ENCODE peak calls at places on chromosomes 7 and 10, in eight cellular contexts. One of them, this sample, is unnamed.

GRCh38 chr7:101094791-101095375 is 9.6 kb downstream of the TRIM56 start:
- DNase-seq in T-helper 9 cell: no peak
- DNase-seq in H7: peak
- DNase-seq in mesothelial cell of epicardium: no peak
- DNase-seq in anterior cingulate cortex: no peak
- DNase-seq in GF-D8: no peak
- DNase-seq in iPS-NIHi11: peak
- DNase-seq in nephron progenitor cell: peak
- DNase-seq in this sample: no peak

GRCh38 chr7:157431173-157431950 is 94.6 kb downstream of the DNAJB6 start:
- DNase-seq in nephron progenitor cell: no peak
- DNase-seq in mesothelial cell of epicardium: no peak
- DNase-seq in H7: no peak
- DNase-seq in T-helper 9 cell: no peak
- DNase-seq in anterior cingulate cortex: no peak
- DNase-seq in GF-D8: no peak
- DNase-seq in iPS-NIHi11: no peak
- DNase-seq in this sample: no peak

GRCh38 chr7:64902806-64903721 is at the start of gene ZNF273:
- DNase-seq in iPS-NIHi11: peak
- DNase-seq in GF-D8: peak
- DNase-seq in anterior cingulate cortex: peak
- DNase-seq in H7: peak
- DNase-seq in nephron progenitor cell: peak
- DNase-seq in mesothelial cell of epicardium: peak
- DNase-seq in T-helper 9 cell: peak
- DNase-seq in this sample: peak

GRCh38 chr10:44353128-44353390 is 31.8 kb downstream of the CXCL12 start:
- DNase-seq in nephron progenitor cell: no peak
- DNase-seq in mesothelial cell of epicardium: no peak
- DNase-seq in iPS-NIHi11: no peak
- DNase-seq in anterior cingulate cortex: no peak
- DNase-seq in T-helper 9 cell: no peak
- DNase-seq in H7: no peak
- DNase-seq in GF-D8: no peak
- DNase-seq in this sample: no peak

GRCh38 chr7:130222-130572 is 62.2 kb upstream of the FAM20C start:
- DNase-seq in mesothelial cell of epicardium: no peak
- DNase-seq in GF-D8: no peak
- DNase-seq in nephron progenitor cell: no peak
- DNase-seq in iPS-NIHi11: no peak
- DNase-seq in H7: no peak
- DNase-seq in anterior cingulate cortex: no peak
- DNase-seq in T-helper 9 cell: no peak
- DNase-seq in this sample: no peak

GRCh38 chr10:5618042-5618441 is 48.4 kb downstream of the ASB13 start:
- DNase-seq in iPS-NIHi11: no peak
- DNase-seq in T-helper 9 cell: no peak
- DNase-seq in H7: no peak
- DNase-seq in mesothelial cell of epicardium: no peak
- DNase-seq in GF-D8: no peak
- DNase-seq in anterior cingulate cortex: no peak
- DNase-seq in nephron progenitor cell: no peak
- DNase-seq in this sample: no peak

GRCh38 chr10:124724279-124725027 is 19.7 kb downstream of the FAM53B start:
- DNase-seq in mesothelial cell of epicardium: no peak
- DNase-seq in T-helper 9 cell: no peak
- DNase-seq in GF-D8: no peak
- DNase-seq in H7: no peak
- DNase-seq in anterior cingulate cortex: peak
- DNase-seq in iPS-NIHi11: no peak
- DNase-seq in nephron progenitor cell: no peak
- DNase-seq in this sample: no peak

GRCh38 chr10:944034-944831 is 12.7 kb upstream of the LARP4B start:
- DNase-seq in mesothelial cell of epicardium: no peak
- DNase-seq in nephron progenitor cell: no peak
- DNase-seq in H7: no peak
- DNase-seq in GF-D8: no peak
- DNase-seq in iPS-NIHi11: no peak
- DNase-seq in anterior cingulate cortex: no peak
- DNase-seq in T-helper 9 cell: no peak
- DNase-seq in this sample: no peak

GRCh38 chr7:111682576-111683372 is 120.5 kb upstream of the IMMP2L start:
- DNase-seq in mesothelial cell of epicardium: no peak
- DNase-seq in GF-D8: no peak
- DNase-seq in H7: no peak
- DNase-seq in iPS-NIHi11: no peak
- DNase-seq in anterior cingulate cortex: no peak
- DNase-seq in nephron progenitor cell: no peak
- DNase-seq in T-helper 9 cell: no peak
- DNase-seq in this sample: no peak

GRCh38 chr10:21670391-21670790 is 136.4 kb downstream of the MLLT10 start:
- DNase-seq in mesothelial cell of epicardium: no peak
- DNase-seq in iPS-NIHi11: no peak
- DNase-seq in GF-D8: no peak
- DNase-seq in anterior cingulate cortex: no peak
- DNase-seq in T-helper 9 cell: no peak
- DNase-seq in nephron progenitor cell: no peak
- DNase-seq in H7: no peak
- DNase-seq in this sample: no peak

GRCh38 chr10:44366936-44367630 is 17.8 kb downstream of the CXCL12 start:
- DNase-seq in mesothelial cell of epicardium: no peak
- DNase-seq in iPS-NIHi11: no peak
- DNase-seq in GF-D8: no peak
- DNase-seq in anterior cingulate cortex: no peak
- DNase-seq in H7: no peak
- DNase-seq in nephron progenitor cell: no peak
- DNase-seq in T-helper 9 cell: no peak
- DNase-seq in this sample: no peak

GRCh38 chr7:135265637-135266036 is 32.0 kb downstream of the STRA8 start:
- DNase-seq in nephron progenitor cell: no peak
- DNase-seq in GF-D8: no peak
- DNase-seq in anterior cingulate cortex: no peak
- DNase-seq in mesothelial cell of epicardium: no peak
- DNase-seq in T-helper 9 cell: no peak
- DNase-seq in H7: no peak
- DNase-seq in iPS-NIHi11: no peak
- DNase-seq in this sample: no peak

GRCh38 chr7:24010495-24010894 is 273.5 kb upstream of the NPY start:
- DNase-seq in anterior cingulate cortex: no peak
- DNase-seq in mesothelial cell of epicardium: no peak
- DNase-seq in H7: no peak
- DNase-seq in GF-D8: no peak
- DNase-seq in nephron progenitor cell: no peak
- DNase-seq in iPS-NIHi11: no peak
- DNase-seq in T-helper 9 cell: no peak
- DNase-seq in this sample: no peak

GRCh38 chr10:30155401-30155800 is 96.0 kb upstream of the JCAD start:
- DNase-seq in anterior cingulate cortex: no peak
- DNase-seq in H7: no peak
- DNase-seq in GF-D8: no peak
- DNase-seq in nephron progenitor cell: no peak
- DNase-seq in T-helper 9 cell: no peak
- DNase-seq in mesothelial cell of epicardium: no peak
- DNase-seq in iPS-NIHi11: no peak
- DNase-seq in this sample: peak

GRCh38 chr7:94382746-94383145 is 11.9 kb upstream of the COL1A2 start:
- DNase-seq in nephron progenitor cell: no peak
- DNase-seq in iPS-NIHi11: no peak
- DNase-seq in mesothelial cell of epicardium: no peak
- DNase-seq in anterior cingulate cortex: no peak
- DNase-seq in GF-D8: no peak
- DNase-seq in T-helper 9 cell: no peak
- DNase-seq in H7: no peak
- DNase-seq in this sample: no peak

GRCh38 chr7:104973227-104973626 is 40.8 kb upstream of the KMT2E start:
- DNase-seq in T-helper 9 cell: no peak
- DNase-seq in iPS-NIHi11: no peak
- DNase-seq in GF-D8: no peak
- DNase-seq in mesothelial cell of epicardium: no peak
- DNase-seq in H7: no peak
- DNase-seq in nephron progenitor cell: no peak
- DNase-seq in anterior cingulate cortex: no peak
- DNase-seq in this sample: no peak

GRCh38 chr10:56633876-56634452 is 272.9 kb upstream of the ZWINT start:
- DNase-seq in mesothelial cell of epicardium: no peak
- DNase-seq in iPS-NIHi11: no peak
- DNase-seq in nephron progenitor cell: no peak
- DNase-seq in H7: no peak
- DNase-seq in T-helper 9 cell: no peak
- DNase-seq in anterior cingulate cortex: no peak
- DNase-seq in GF-D8: no peak
- DNase-seq in this sample: no peak

GRCh38 chr10:103080891-103081581 is 112.0 kb downstream of the NT5C2 start:
- DNase-seq in iPS-NIHi11: no peak
- DNase-seq in mesothelial cell of epicardium: no peak
- DNase-seq in GF-D8: no peak
- DNase-seq in T-helper 9 cell: no peak
- DNase-seq in nephron progenitor cell: no peak
- DNase-seq in H7: no peak
- DNase-seq in anterior cingulate cortex: no peak
- DNase-seq in this sample: no peak

GRCh38 chr10:113454341-113455061 is 98.4 kb upstream of the HABP2 start:
- DNase-seq in iPS-NIHi11: peak
- DNase-seq in mesothelial cell of epicardium: peak
- DNase-seq in anterior cingulate cortex: peak
- DNase-seq in T-helper 9 cell: no peak
- DNase-seq in H7: peak
- DNase-seq in GF-D8: no peak
- DNase-seq in nephron progenitor cell: peak
- DNase-seq in this sample: no peak

GRCh38 chr10:43264987-43265798 is 1.7 kb downstream of the RASGEF1A start:
- DNase-seq in iPS-NIHi11: no peak
- DNase-seq in GF-D8: no peak
- DNase-seq in H7: peak
- DNase-seq in nephron progenitor cell: no peak
- DNase-seq in T-helper 9 cell: no peak
- DNase-seq in anterior cingulate cortex: no peak
- DNase-seq in mesothelial cell of epicardium: no peak
- DNase-seq in this sample: no peak

GRCh38 chr10:24383681-24384106 is 174.8 kb downstream of the KIAA1217 start:
- DNase-seq in GF-D8: peak
- DNase-seq in H7: peak
- DNase-seq in anterior cingulate cortex: peak
- DNase-seq in nephron progenitor cell: peak
- DNase-seq in iPS-NIHi11: peak
- DNase-seq in T-helper 9 cell: no peak
- DNase-seq in mesothelial cell of epicardium: peak
- DNase-seq in this sample: peak

GRCh38 chr10:86003201-86003621 is 363.4 kb downstream of the GRID1 start:
- DNase-seq in mesothelial cell of epicardium: no peak
- DNase-seq in GF-D8: no peak
- DNase-seq in nephron progenitor cell: no peak
- DNase-seq in anterior cingulate cortex: no peak
- DNase-seq in iPS-NIHi11: no peak
- DNase-seq in T-helper 9 cell: no peak
- DNase-seq in H7: no peak
- DNase-seq in this sample: no peak

GRCh38 chr10:78570633-78571032 is 498.1 kb upstream of the ZMIZ1 start:
- DNase-seq in iPS-NIHi11: no peak
- DNase-seq in H7: peak
- DNase-seq in T-helper 9 cell: no peak
- DNase-seq in nephron progenitor cell: no peak
- DNase-seq in mesothelial cell of epicardium: no peak
- DNase-seq in anterior cingulate cortex: peak
- DNase-seq in GF-D8: no peak
- DNase-seq in this sample: no peak

GRCh38 chr7:90764848-90765570 is 168.9 kb downstream of the CDK14 start:
- DNase-seq in mesothelial cell of epicardium: no peak
- DNase-seq in iPS-NIHi11: peak
- DNase-seq in nephron progenitor cell: no peak
- DNase-seq in GF-D8: no peak
- DNase-seq in H7: peak
- DNase-seq in anterior cingulate cortex: no peak
- DNase-seq in T-helper 9 cell: no peak
- DNase-seq in this sample: no peak

GRCh38 chr7:152513861-152514770 is 78.3 kb upstream of the KMT2C start:
- DNase-seq in H7: peak
- DNase-seq in iPS-NIHi11: no peak
- DNase-seq in GF-D8: no peak
- DNase-seq in mesothelial cell of epicardium: no peak
- DNase-seq in T-helper 9 cell: no peak
- DNase-seq in nephron progenitor cell: no peak
- DNase-seq in anterior cingulate cortex: no peak
- DNase-seq in this sample: no peak

GRCh38 chr10:77973276-77973675 is 46.7 kb upstream of the DLG5 start:
- DNase-seq in mesothelial cell of epicardium: no peak
- DNase-seq in T-helper 9 cell: no peak
- DNase-seq in H7: no peak
- DNase-seq in iPS-NIHi11: no peak
- DNase-seq in GF-D8: no peak
- DNase-seq in anterior cingulate cortex: no peak
- DNase-seq in nephron progenitor cell: no peak
- DNase-seq in this sample: no peak

GRCh38 chr10:133125901-133126300 is 34.1 kb upstream of the KNDC1 start:
- DNase-seq in anterior cingulate cortex: no peak
- DNase-seq in GF-D8: no peak
- DNase-seq in H7: peak
- DNase-seq in mesothelial cell of epicardium: no peak
- DNase-seq in nephron progenitor cell: no peak
- DNase-seq in iPS-NIHi11: peak
- DNase-seq in T-helper 9 cell: no peak
- DNase-seq in this sample: no peak

GRCh38 chr7:143358626-143359025 is 3.9 kb downstream of the FAM131B start:
- DNase-seq in anterior cingulate cortex: no peak
- DNase-seq in GF-D8: no peak
- DNase-seq in nephron progenitor cell: no peak
- DNase-seq in H7: no peak
- DNase-seq in mesothelial cell of epicardium: no peak
- DNase-seq in iPS-NIHi11: no peak
- DNase-seq in T-helper 9 cell: no peak
- DNase-seq in this sample: no peak

GRCh38 chr7:45186261-45186813 is 28.7 kb downstream of the RAMP3 start:
- DNase-seq in T-helper 9 cell: no peak
- DNase-seq in anterior cingulate cortex: no peak
- DNase-seq in iPS-NIHi11: no peak
- DNase-seq in mesothelial cell of epicardium: no peak
- DNase-seq in nephron progenitor cell: no peak
- DNase-seq in H7: no peak
- DNase-seq in GF-D8: no peak
- DNase-seq in this sample: no peak

GRCh38 chr7:141631525-141631924 is 70.4 kb downstream of the DENND11 start:
- DNase-seq in nephron progenitor cell: no peak
- DNase-seq in mesothelial cell of epicardium: no peak
- DNase-seq in T-helper 9 cell: no peak
- DNase-seq in GF-D8: no peak
- DNase-seq in iPS-NIHi11: no peak
- DNase-seq in H7: no peak
- DNase-seq in anterior cingulate cortex: no peak
- DNase-seq in this sample: no peak

GRCh38 chr10:11149499-11149898 is 131.8 kb downstream of the CELF2 start:
- DNase-seq in T-helper 9 cell: peak
- DNase-seq in H7: no peak
- DNase-seq in iPS-NIHi11: no peak
- DNase-seq in nephron progenitor cell: no peak
- DNase-seq in GF-D8: no peak
- DNase-seq in mesothelial cell of epicardium: no peak
- DNase-seq in anterior cingulate cortex: no peak
- DNase-seq in this sample: peak

GRCh38 chr7:152709307-152710133 is 33.6 kb upstream of the XRCC2 start:
- DNase-seq in H7: no peak
- DNase-seq in anterior cingulate cortex: no peak
- DNase-seq in T-helper 9 cell: no peak
- DNase-seq in mesothelial cell of epicardium: no peak
- DNase-seq in nephron progenitor cell: no peak
- DNase-seq in GF-D8: no peak
- DNase-seq in iPS-NIHi11: no peak
- DNase-seq in this sample: no peak

GRCh38 chr7:132817844-132818427 is 241.7 kb upstream of the PLXNA4 start:
- DNase-seq in iPS-NIHi11: no peak
- DNase-seq in H7: no peak
- DNase-seq in T-helper 9 cell: no peak
- DNase-seq in GF-D8: no peak
- DNase-seq in nephron progenitor cell: peak
- DNase-seq in mesothelial cell of epicardium: no peak
- DNase-seq in anterior cingulate cortex: no peak
- DNase-seq in this sample: no peak

GRCh38 chr7:78073470-78074382 is 275.2 kb downstream of the PHTF2 start:
- DNase-seq in iPS-NIHi11: no peak
- DNase-seq in H7: peak
- DNase-seq in mesothelial cell of epicardium: no peak
- DNase-seq in nephron progenitor cell: no peak
- DNase-seq in anterior cingulate cortex: no peak
- DNase-seq in GF-D8: no peak
- DNase-seq in T-helper 9 cell: no peak
- DNase-seq in this sample: no peak